ENCODE peak calls at places on chromosomes 5 and 9, in ten cellular contexts. B, D, U, C, O, K, S, P, A and T are unnamed samples.

GRCh38 chr5:40233268-40233667 is 446.4 kb upstream of the PTGER4 start:
- DNase-seq in P (no peak), A (no peak), U (no peak), S (no peak), K (peak), O (no peak), D (no peak), C (no peak), B (peak), T (no peak)

GRCh38 chr5:155052532-155052931 is 39.0 kb downstream of the KIF4B start:
- DNase-seq in U (no peak), C (no peak), D (no peak), P (no peak), O (no peak), A (no peak), B (no peak), S (no peak), K (no peak), T (no peak)

GRCh38 chr5:179680014-179680779 is 637 bp downstream of the CBY3 start:
- DNase-seq in O (no peak), D (no peak), C (no peak), B (no peak), K (no peak), A (no peak), U (no peak), P (no peak), S (no peak), T (no peak)

GRCh38 chr9:136147038-136147889 is 28.6 kb upstream of the TMEM250 start:
- DNase-seq in S (no peak), D (no peak), A (peak), C (no peak), P (no peak), U (no peak), K (no peak), B (no peak), O (no peak), T (no peak)

GRCh38 chr5:41193462-41194166 is 19.7 kb downstream of the C6 start:
- DNase-seq in D (no peak), U (peak), K (peak), O (no peak), P (no peak), A (peak), S (peak), C (peak), B (no peak), T (no peak)

GRCh38 chr5:176810084-176810597 is at the start of gene UNC5A:
- DNase-seq in P (peak), U (peak), S (no peak), O (peak), K (peak), B (no peak), C (peak), D (peak), A (peak), T (peak)

GRCh38 chr9:26983340-26983739 is 22.1 kb downstream of the LRRC19 start:
- DNase-seq in U (no peak), D (no peak), P (no peak), B (no peak), K (no peak), S (no peak), O (no peak), C (no peak), A (no peak), T (no peak)

GRCh38 chr9:112705773-112706427 is 12.0 kb downstream of the INIP start:
- DNase-seq in B (peak), S (peak), P (peak), O (peak), K (peak), C (peak), U (peak), D (no peak), A (peak), T (no peak)

GRCh38 chr5:153824909-153825308 is 213.8 kb downstream of the FAM114A2 start:
- DNase-seq in A (no peak), O (no peak), S (no peak), C (no peak), U (no peak), P (peak), D (no peak), B (no peak), K (no peak), T (no peak)

GRCh38 chr9:94991961-94992907 is 265.7 kb downstream of the AOPEP start:
- DNase-seq in C (no peak), B (no peak), P (no peak), A (no peak), U (peak), S (no peak), D (no peak), K (no peak), O (no peak), T (no peak)

GRCh38 chr5:151671979-151672378 is 14.7 kb downstream of the SPARC start:
- DNase-seq in B (peak), K (no peak), U (no peak), C (peak), A (no peak), S (no peak), P (no peak), D (no peak), O (peak), T (no peak)

GRCh38 chr5:158701406-158702177 is 398.1 kb downstream of the EBF1 start:
- DNase-seq in B (peak), U (peak), D (no peak), K (peak), A (no peak), C (no peak), S (no peak), O (peak), P (no peak), T (no peak)

GRCh38 chr5:6175172-6175855 is 203.0 kb downstream of the MED10 start:
- DNase-seq in O (no peak), P (no peak), D (no peak), A (no peak), C (no peak), U (no peak), S (no peak), B (no peak), K (no peak), T (no peak)

GRCh38 chr9:120583958-120584369 is 4.0 kb upstream of the CDK5RAP2 start:
- DNase-seq in A (peak), P (peak), D (peak), O (peak), B (peak), U (peak), C (peak), K (peak), S (peak), T (peak)

GRCh38 chr9:672833-673232 is 168.7 kb upstream of the DMRT1 start:
- DNase-seq in K (no peak), C (no peak), P (no peak), A (no peak), O (no peak), U (no peak), S (no peak), D (no peak), B (no peak), T (no peak)

GRCh38 chr5:124342027-124342471 is 404.4 kb downstream of the ZNF608 start:
- DNase-seq in U (no peak), A (no peak), O (no peak), B (peak), P (no peak), K (peak), D (no peak), C (peak), S (no peak), T (no peak)

GRCh38 chr5:74766348-74766886 is 500 bp downstream of the GFM2 start:
- DNase-seq in P (peak), S (no peak), K (peak), O (peak), A (no peak), C (peak), U (peak), B (peak), D (peak), T (peak)

GRCh38 chr5:149268928-149269557 is 2.6 kb upstream of the AFAP1L1 start:
- DNase-seq in C (peak), S (no peak), K (peak), P (peak), U (peak), B (no peak), A (no peak), O (peak), D (peak), T (peak)

GRCh38 chr5:43631182-43631910 is 28.4 kb downstream of the NNT start:
- DNase-seq in B (peak), D (peak), P (peak), O (peak), C (peak), A (peak), K (peak), S (peak), U (peak), T (peak)

DNA sequence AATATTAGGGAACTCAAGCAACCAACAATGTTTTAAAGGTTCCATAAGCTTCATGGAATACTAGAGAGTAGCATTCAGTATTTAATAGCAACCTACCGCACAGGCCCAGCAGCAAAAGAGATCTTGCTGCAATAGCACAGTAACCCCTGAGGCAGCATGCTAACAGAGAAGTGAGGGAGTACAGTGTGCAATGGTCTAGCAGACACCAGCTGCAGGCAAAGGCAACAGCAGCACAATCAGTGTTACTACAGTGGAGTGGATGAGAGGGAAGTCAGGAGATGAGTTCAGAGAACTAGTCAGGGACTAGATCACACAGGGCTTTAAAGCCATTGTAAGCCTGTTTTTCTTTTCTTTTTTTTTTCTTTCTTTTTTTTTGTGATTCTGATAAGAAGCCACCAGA is 2.8 kb downstream of the TICAM2 start:
- DNase-seq in O (no peak), B (no peak), C (no peak), P (no peak), A (peak), D (no peak), K (peak), U (no peak), S (no peak), T (no peak)
- H3K4me3 ChIP-seq in O (no peak), B (peak), C (no peak), P (no peak), A (no peak), D (no peak), K (no peak), U (no peak), S (no peak), T (no peak)

DNA sequence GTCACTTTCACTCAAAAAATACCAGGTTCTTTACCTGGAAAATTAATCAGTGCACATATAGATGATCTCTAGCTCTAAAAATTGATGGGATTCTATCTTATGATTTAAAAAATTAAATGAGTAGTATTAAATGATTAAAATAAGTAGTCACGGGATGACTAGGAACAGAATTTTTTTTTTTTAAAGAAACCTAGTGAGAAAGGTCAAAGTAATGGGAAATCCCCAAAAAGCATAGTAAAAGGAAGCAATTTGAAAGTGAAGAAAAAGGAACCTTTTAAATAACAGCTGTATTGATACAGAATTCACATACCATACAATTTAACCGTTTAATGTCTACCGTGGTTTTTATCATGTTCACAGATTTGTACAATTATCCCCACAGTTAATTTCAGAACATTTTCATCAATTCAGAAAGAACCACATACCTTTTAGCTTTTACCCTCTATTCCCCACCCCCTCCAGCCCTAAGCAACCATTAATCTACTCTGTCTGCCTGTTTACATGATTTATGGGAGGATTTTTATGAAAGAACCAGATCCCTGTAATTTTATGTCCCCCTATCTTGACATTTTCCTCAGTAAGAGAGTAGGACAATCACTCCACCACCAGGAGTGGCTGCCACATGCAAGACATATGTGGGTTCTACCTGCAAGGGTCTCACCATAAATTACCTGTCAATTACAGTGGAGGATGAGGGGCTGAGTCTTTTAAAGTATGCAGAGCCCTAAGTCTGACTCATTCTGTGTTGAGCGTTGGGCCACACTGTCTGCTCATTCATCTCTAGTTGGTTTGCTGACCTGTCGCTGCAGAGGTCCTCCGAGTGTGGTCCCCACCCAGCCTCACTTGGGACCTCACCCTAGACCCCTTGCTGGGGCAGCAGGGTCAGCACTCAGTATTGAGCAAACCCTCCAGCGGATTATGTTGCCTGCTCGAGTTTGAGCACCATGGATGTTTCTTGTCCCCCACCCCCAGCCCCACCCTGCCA is 16.0 kb downstream of the ANKRD33B start:
- DNase-seq in B (no peak), O (no peak), S (no peak), D (no peak), P (no peak), K (no peak), C (no peak), U (no peak), A (no peak), T (no peak)
- H3K4me3 ChIP-seq in B (no peak), O (no peak), S (no peak), D (no peak), P (no peak), K (no peak), C (no peak), U (no peak), A (no peak), T (no peak)

GRCh38 chr9:83557317-83557716 is 19.1 kb upstream of the FRMD3 start:
- DNase-seq in C (no peak), B (no peak), D (no peak), U (no peak), K (no peak), O (no peak), S (no peak), A (no peak), P (no peak), T (no peak)

GRCh38 chr9:83554278-83554677 is 16.1 kb upstream of the FRMD3 start:
- DNase-seq in D (no peak), S (no peak), C (no peak), O (no peak), P (no peak), A (no peak), B (no peak), U (no peak), K (no peak), T (no peak)
- H3K4me3 ChIP-seq in D (no peak), S (no peak), C (no peak), O (no peak), P (no peak), A (no peak), B (no peak), U (no peak), K (no peak), T (no peak)

DNA sequence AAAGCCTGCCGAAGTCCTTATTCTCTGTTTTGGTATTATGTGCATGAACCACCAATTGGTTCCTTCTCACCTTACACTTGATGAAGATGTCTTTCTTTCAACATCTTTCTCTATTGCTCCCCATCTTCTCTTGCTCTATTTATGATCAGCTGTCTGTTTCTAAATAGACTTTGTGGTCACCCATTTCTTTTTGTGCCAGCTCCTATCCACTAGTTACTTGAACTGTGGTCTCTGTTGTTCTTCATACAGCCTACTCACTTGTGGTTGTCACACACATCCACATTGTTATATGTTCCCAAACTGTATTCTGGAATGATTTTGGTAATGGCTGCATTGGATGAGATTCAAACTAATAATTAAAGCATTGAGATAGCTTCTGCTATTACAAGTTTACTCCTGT is 11.4 kb downstream of the VCAN start:
- DNase-seq in U (no peak), K (no peak), B (no peak), P (no peak), O (no peak), D (no peak), S (no peak), C (no peak), A (no peak), T (no peak)
- H3K4me3 ChIP-seq in U (no peak), K (no peak), B (no peak), P (no peak), O (no peak), D (no peak), S (no peak), C (no peak), A (no peak), T (no peak)

GRCh38 chr9:77475641-77476473 is 172.3 kb downstream of the GNA14 start:
- DNase-seq in O (no peak), B (peak), U (no peak), P (peak), K (peak), C (peak), D (no peak), S (no peak), A (no peak), T (peak)
- H3K4me3 ChIP-seq in O (no peak), B (no peak), U (no peak), P (no peak), K (no peak), C (no peak), D (no peak), S (no peak), A (no peak), T (no peak)

GRCh38 chr9:91321691-91322090 is 40.0 kb downstream of the AUH start:
- DNase-seq in K (no peak), P (no peak), C (no peak), O (no peak), A (no peak), U (no peak), D (no peak), B (no peak), S (no peak), T (no peak)

GRCh38 chr9:91315191-91315590 is 46.5 kb downstream of the AUH start:
- DNase-seq in U (no peak), O (no peak), K (no peak), P (peak), D (no peak), B (no peak), S (no peak), A (no peak), C (no peak), T (no peak)

GRCh38 chr9:91312717-91313325 is 48.9 kb downstream of the AUH start:
- DNase-seq in D (peak), B (no peak), A (peak), S (no peak), K (no peak), U (no peak), C (no peak), O (peak), P (no peak), T (no peak)

GRCh38 chr9:91320299-91320698 is 41.4 kb downstream of the AUH start:
- DNase-seq in A (no peak), C (no peak), D (no peak), P (no peak), K (no peak), B (no peak), S (no peak), U (no peak), O (no peak), T (no peak)

DNA sequence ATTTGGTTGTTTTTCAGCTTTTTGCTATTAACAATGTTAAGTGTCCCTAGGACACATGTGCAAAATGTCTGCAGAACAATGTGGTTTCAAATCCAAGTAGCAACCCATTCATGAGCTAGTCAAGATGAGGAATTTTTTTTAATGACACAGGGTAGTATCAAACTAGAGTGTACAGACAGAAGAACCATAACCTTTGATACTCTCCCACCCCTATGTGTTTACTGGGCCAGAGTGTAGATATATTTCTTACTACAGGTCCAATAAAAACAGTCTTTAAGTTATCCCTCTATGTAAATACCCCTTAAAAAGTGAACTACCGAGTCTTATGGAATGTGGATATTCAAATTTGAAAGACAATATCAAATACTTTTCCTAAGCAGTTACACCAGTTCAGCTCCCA is 45.6 kb downstream of the AUH start:
- DNase-seq in A (no peak), C (no peak), P (no peak), D (no peak), K (no peak), S (no peak), B (no peak), O (no peak), U (no peak), T (no peak)
- H3K4me3 ChIP-seq in A (no peak), C (no peak), P (no peak), D (no peak), K (no peak), S (no peak), B (no peak), O (no peak), U (no peak), T (no peak)

GRCh38 chr5:175447571-175447970 is 3.6 kb upstream of the DRD1 start:
- DNase-seq in K (no peak), P (no peak), D (no peak), A (no peak), C (no peak), O (no peak), B (no peak), S (no peak), U (no peak), T (no peak)

GRCh38 chr5:175444905-175445456 is 999 bp upstream of the DRD1 start:
- DNase-seq in D (no peak), A (no peak), B (no peak), S (no peak), K (no peak), P (peak), O (no peak), C (no peak), U (no peak), T (no peak)

GRCh38 chr5:175448276-175448675 is 4.3 kb upstream of the DRD1 start:
- DNase-seq in D (no peak), O (peak), U (no peak), A (no peak), B (no peak), S (no peak), P (no peak), C (no peak), K (no peak), T (no peak)

GRCh38 chr5:175443514-175444059 is 395 bp downstream of the DRD1 start:
- DNase-seq in U (no peak), P (peak), O (no peak), C (no peak), D (no peak), A (no peak), K (peak), B (no peak), S (no peak), T (no peak)

GRCh38 chr5:175444060-175444904 is at the start of gene DRD1:
- DNase-seq in D (no peak), C (peak), P (peak), U (peak), B (peak), A (peak), S (peak), O (peak), K (peak), T (no peak)
- H3K4me3 ChIP-seq in D (peak), C (no peak), P (peak), U (peak), B (no peak), A (no peak), S (peak), O (no peak), K (peak), T (no peak)

DNA sequence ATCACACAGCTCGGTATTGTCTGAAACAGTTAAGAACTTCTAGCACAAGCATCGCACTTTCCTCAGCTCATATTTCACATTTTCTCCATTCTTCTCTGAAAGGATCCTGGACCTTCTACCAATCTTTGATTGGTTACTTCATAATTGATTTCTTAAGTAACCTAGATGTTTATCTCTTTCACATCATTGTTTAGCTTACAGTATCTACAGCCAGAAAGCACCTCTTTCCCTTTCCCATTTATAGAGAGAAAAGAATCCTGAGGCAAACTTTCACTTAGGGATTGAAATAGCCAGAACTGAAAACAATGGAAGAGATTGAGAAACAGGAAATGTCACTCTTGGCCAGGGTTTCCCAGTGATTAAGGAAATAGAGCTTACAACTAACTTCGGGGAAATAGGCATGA is 2.5 kb downstream of the IL33 start:
- DNase-seq in O (peak), A (no peak), K (no peak), P (peak), D (no peak), S (no peak), U (no peak), B (peak), C (peak), T (no peak)
- H3K4me3 ChIP-seq in O (no peak), A (no peak), K (no peak), P (no peak), D (no peak), S (peak), U (no peak), B (no peak), C (peak), T (no peak)